ENCODE peak calls at places on chromosomes 13 and 19, in five cellular contexts. One of them, this sample, is unnamed.

GRCh38 chr13:112702983-112703379 is 13.1 kb downstream of the ATP11A start:
- DNase-seq in IMR-90: no peak
- DNase-seq in mesendoderm: no peak
- DNase-seq in PC-3: no peak
- DNase-seq in mesenchymal stem cell: peak; percentile 45
- DNase-seq in this sample: no peak

GRCh38 chr13:45943965-45944364 is 92.4 kb upstream of the SIAH3 start:
- DNase-seq in IMR-90: peak; percentile 48
- DNase-seq in mesendoderm: no peak
- DNase-seq in PC-3: no peak
- DNase-seq in mesenchymal stem cell: peak; percentile 9
- DNase-seq in this sample: no peak

GRCh38 chr13:71483733-71484132 is 383.3 kb downstream of the DACH1 start:
- DNase-seq in IMR-90: no peak
- DNase-seq in mesendoderm: no peak
- DNase-seq in PC-3: no peak
- DNase-seq in mesenchymal stem cell: no peak
- DNase-seq in this sample: no peak

GRCh38 chr13:39159393-39159792 is 121.1 kb downstream of the NHLRC3 start:
- DNase-seq in IMR-90: no peak
- DNase-seq in mesendoderm: no peak
- DNase-seq in PC-3: no peak
- DNase-seq in mesenchymal stem cell: no peak
- DNase-seq in this sample: no peak

GRCh38 chr19:35901055-35901644 is 810 bp upstream of the NFKBID start:
- DNase-seq in IMR-90: peak; percentile 51
- DNase-seq in mesendoderm: no peak
- DNase-seq in PC-3: peak; percentile 27
- DNase-seq in mesenchymal stem cell: peak; percentile 68
- DNase-seq in this sample: peak; percentile 86

GRCh38 chr19:10863107-10863700 is 8.1 kb upstream of the CARM1 start:
- DNase-seq in IMR-90: no peak
- DNase-seq in mesendoderm: no peak
- DNase-seq in PC-3: peak; percentile 32
- DNase-seq in mesenchymal stem cell: peak; percentile 84
- DNase-seq in this sample: peak; percentile 96

GRCh38 chr19:10286803-10287737 is at the start of gene ICAM4:
- DNase-seq in IMR-90: peak; percentile 29
- DNase-seq in mesendoderm: peak; percentile 68
- DNase-seq in PC-3: no peak
- DNase-seq in mesenchymal stem cell: peak; percentile 58
- DNase-seq in this sample: no peak

GRCh38 chr13:28494861-28495585 is at the start of gene FLT1:
- DNase-seq in IMR-90: peak; percentile 38
- DNase-seq in mesendoderm: peak; percentile 91
- DNase-seq in PC-3: no peak
- DNase-seq in mesenchymal stem cell: peak; percentile 61
- DNase-seq in this sample: peak; percentile 96

GRCh38 chr19:57434386-57435061 is 601 bp upstream of the ZNF749 start:
- DNase-seq in IMR-90: no peak
- DNase-seq in mesendoderm: peak; percentile 15
- DNase-seq in PC-3: no peak
- DNase-seq in mesenchymal stem cell: no peak
- DNase-seq in this sample: no peak

GRCh38 chr19:15418112-15418587 is 638 bp downstream of the AKAP8L start:
- DNase-seq in IMR-90: no peak
- DNase-seq in mesendoderm: peak; percentile 45
- DNase-seq in PC-3: peak; percentile 26
- DNase-seq in mesenchymal stem cell: no peak
- DNase-seq in this sample: peak; percentile 27

GRCh38 chr13:54660277-54660676 is 1631.7 kb downstream of the OLFM4 start:
- DNase-seq in IMR-90: no peak
- DNase-seq in mesendoderm: no peak
- DNase-seq in PC-3: no peak
- DNase-seq in mesenchymal stem cell: no peak
- DNase-seq in this sample: no peak

GRCh38 chr19:38685666-38686529 is 38.4 kb downstream of the ACTN4 start:
- DNase-seq in IMR-90: peak; percentile 73
- DNase-seq in mesendoderm: peak; percentile 85
- DNase-seq in PC-3: peak; percentile 63
- DNase-seq in mesenchymal stem cell: peak; percentile 87
- DNase-seq in this sample: peak; percentile 58

GRCh38 chr13:75145926-75146325 is 336.0 kb downstream of the TBC1D4 start:
- DNase-seq in IMR-90: no peak
- DNase-seq in mesendoderm: no peak
- DNase-seq in PC-3: no peak
- DNase-seq in mesenchymal stem cell: no peak
- DNase-seq in this sample: no peak

GRCh38 chr13:83752141-83752540 is 130.1 kb downstream of the SLITRK1 start:
- DNase-seq in IMR-90: peak; percentile 47
- DNase-seq in mesendoderm: peak; percentile 4
- DNase-seq in PC-3: peak; percentile 56
- DNase-seq in mesenchymal stem cell: peak; percentile 12
- DNase-seq in this sample: no peak

GRCh38 chr13:111626371-111627305 is 306.2 kb downstream of the TEX29 start:
- DNase-seq in IMR-90: no peak
- DNase-seq in mesendoderm: no peak
- DNase-seq in PC-3: no peak
- DNase-seq in mesenchymal stem cell: no peak
- DNase-seq in this sample: no peak

GRCh38 chr19:4744451-4745170 is 21.0 kb upstream of the DPP9 start:
- DNase-seq in IMR-90: peak; percentile 95
- DNase-seq in mesendoderm: no peak
- DNase-seq in PC-3: peak; percentile 88
- DNase-seq in mesenchymal stem cell: peak; percentile 76
- DNase-seq in this sample: peak; percentile 27

GRCh38 chr19:16449330-16449961 is 22.3 kb downstream of the EPS15L1 start:
- DNase-seq in IMR-90: peak; percentile 19
- DNase-seq in mesendoderm: no peak
- DNase-seq in PC-3: peak; percentile 6
- DNase-seq in mesenchymal stem cell: peak; percentile 29
- DNase-seq in this sample: peak; percentile 47

GRCh38 chr19:30479231-30479630 is 107.0 kb downstream of the ZNF536 start:
- DNase-seq in IMR-90: no peak
- DNase-seq in mesendoderm: no peak
- DNase-seq in PC-3: no peak
- DNase-seq in mesenchymal stem cell: no peak
- DNase-seq in this sample: peak; percentile 12

GRCh38 chr13:110546933-110547332 is 14.6 kb downstream of the RAB20 start:
- DNase-seq in IMR-90: peak; percentile 89
- DNase-seq in mesendoderm: no peak
- DNase-seq in PC-3: peak; percentile 94
- DNase-seq in mesenchymal stem cell: peak; percentile 90
- DNase-seq in this sample: peak; percentile 95

GRCh38 chr13:32045963-32046785 is 14.6 kb downstream of the FRY start:
- DNase-seq in IMR-90: peak; percentile 56
- DNase-seq in mesendoderm: peak; percentile 25
- DNase-seq in PC-3: no peak
- DNase-seq in mesenchymal stem cell: peak; percentile 69
- DNase-seq in this sample: peak; percentile 10

GRCh38 chr19:3671680-3672574 is 28.3 kb downstream of the PIP5K1C start:
- DNase-seq in IMR-90: peak; percentile 20
- DNase-seq in mesendoderm: no peak
- DNase-seq in PC-3: no peak
- DNase-seq in mesenchymal stem cell: peak; percentile 50
- DNase-seq in this sample: no peak

GRCh38 chr19:55013596-55013995 is 24.5 kb downstream of the GP6 start:
- DNase-seq in IMR-90: no peak
- DNase-seq in mesendoderm: no peak
- DNase-seq in PC-3: no peak
- DNase-seq in mesenchymal stem cell: no peak
- DNase-seq in this sample: no peak

GRCh38 chr19:435056-435706 is 25.7 kb downstream of the SHC2 start:
- DNase-seq in IMR-90: no peak
- DNase-seq in mesendoderm: no peak
- DNase-seq in PC-3: no peak
- DNase-seq in mesenchymal stem cell: no peak
- DNase-seq in this sample: no peak

GRCh38 chr13:23552661-23553060 is 17.6 kb upstream of the TNFRSF19 start:
- DNase-seq in IMR-90: no peak
- DNase-seq in mesendoderm: no peak
- DNase-seq in PC-3: no peak
- DNase-seq in mesenchymal stem cell: no peak
- DNase-seq in this sample: no peak

GRCh38 chr13:77863037-77863630 is 55.5 kb downstream of the EDNRB start:
- DNase-seq in IMR-90: no peak
- DNase-seq in mesendoderm: no peak
- DNase-seq in PC-3: no peak
- DNase-seq in mesenchymal stem cell: peak; percentile 18
- DNase-seq in this sample: no peak

GRCh38 chr13:95707035-95707434 is 30.1 kb downstream of the DNAJC3 start:
- DNase-seq in IMR-90: no peak
- DNase-seq in mesendoderm: no peak
- DNase-seq in PC-3: no peak
- DNase-seq in mesenchymal stem cell: no peak
- DNase-seq in this sample: no peak

GRCh38 chr13:97028441-97029299 is 34.4 kb upstream of the OXGR1 start:
- DNase-seq in IMR-90: peak; percentile 40
- DNase-seq in mesendoderm: peak; percentile 62
- DNase-seq in PC-3: peak; percentile 76
- DNase-seq in mesenchymal stem cell: peak; percentile 58
- DNase-seq in this sample: peak; percentile 96

GRCh38 chr13:98310485-98311199 is 133.6 kb upstream of the RNF113B start:
- DNase-seq in IMR-90: no peak
- DNase-seq in mesendoderm: no peak
- DNase-seq in PC-3: no peak
- DNase-seq in mesenchymal stem cell: no peak
- DNase-seq in this sample: no peak

GRCh38 chr13:74886496-74886895 is 595.5 kb downstream of the TBC1D4 start:
- DNase-seq in IMR-90: peak; percentile 2
- DNase-seq in mesendoderm: no peak
- DNase-seq in PC-3: peak; percentile 80
- DNase-seq in mesenchymal stem cell: peak; percentile 23
- DNase-seq in this sample: no peak

GRCh38 chr13:95858286-95859075 is 181.5 kb downstream of the DNAJC3 start:
- DNase-seq in IMR-90: peak; percentile 55
- DNase-seq in mesendoderm: peak; percentile 12
- DNase-seq in PC-3: peak; percentile 7
- DNase-seq in mesenchymal stem cell: no peak
- DNase-seq in this sample: no peak

GRCh38 chr13:78323848-78324247 is 279.5 kb downstream of the POU4F1 start:
- DNase-seq in IMR-90: no peak
- DNase-seq in mesendoderm: no peak
- DNase-seq in PC-3: peak; percentile 67
- DNase-seq in mesenchymal stem cell: no peak
- DNase-seq in this sample: no peak

GRCh38 chr13:53200498-53201453 is 172.2 kb downstream of the OLFM4 start:
- DNase-seq in IMR-90: peak; percentile 1
- DNase-seq in mesendoderm: peak; percentile 86
- DNase-seq in PC-3: no peak
- DNase-seq in mesenchymal stem cell: peak; percentile 8
- DNase-seq in this sample: peak; percentile 63

GRCh38 chr13:34201050-34201913 is 383.3 kb downstream of the RFC3 start:
- DNase-seq in IMR-90: peak; percentile 61
- DNase-seq in mesendoderm: no peak
- DNase-seq in PC-3: peak; percentile 83
- DNase-seq in mesenchymal stem cell: no peak
- DNase-seq in this sample: no peak
- H3K9ac ChIP-seq in IMR-90: no peak overlapping the region
- H3K9ac ChIP-seq in mesendoderm: no peak overlapping the region
- H3K9ac ChIP-seq in PC-3: peak overlapping the region; percentile 35
- H3K9ac ChIP-seq in mesenchymal stem cell: peak overlapping the region; percentile 27
- H3K9ac ChIP-seq in this sample: no peak overlapping the region

GRCh38 chr19:13031917-13032623 is 36.8 kb downstream of the NFIX start:
- DNase-seq in IMR-90: peak; percentile 58
- DNase-seq in mesendoderm: no peak
- DNase-seq in PC-3: peak; percentile 72
- DNase-seq in mesenchymal stem cell: no peak
- DNase-seq in this sample: no peak
- H3K4me3 ChIP-seq in IMR-90: no peak overlapping the region
- H3K4me3 ChIP-seq in mesendoderm: no peak overlapping the region
- H3K4me3 ChIP-seq in PC-3: peak overlapping the region; percentile 27
- H3K4me3 ChIP-seq in mesenchymal stem cell: peak overlapping the region; percentile 54
- H3K4me3 ChIP-seq in this sample: no peak overlapping the region

GRCh38 chr13:113742445-113743120 is 16.4 kb upstream of the TMEM255B start:
- DNase-seq in IMR-90: no peak
- DNase-seq in mesendoderm: no peak
- DNase-seq in PC-3: peak; percentile 7
- DNase-seq in mesenchymal stem cell: no peak
- DNase-seq in this sample: no peak
- H3K4me2 ChIP-seq in IMR-90: no peak overlapping the region
- H3K4me2 ChIP-seq in mesendoderm: no peak overlapping the region
- H3K4me2 ChIP-seq in PC-3: peak overlapping the region; percentile 71
- H3K4me2 ChIP-seq in mesenchymal stem cell: no peak overlapping the region
- H3K4me2 ChIP-seq in this sample: no peak overlapping the region

DNA sequence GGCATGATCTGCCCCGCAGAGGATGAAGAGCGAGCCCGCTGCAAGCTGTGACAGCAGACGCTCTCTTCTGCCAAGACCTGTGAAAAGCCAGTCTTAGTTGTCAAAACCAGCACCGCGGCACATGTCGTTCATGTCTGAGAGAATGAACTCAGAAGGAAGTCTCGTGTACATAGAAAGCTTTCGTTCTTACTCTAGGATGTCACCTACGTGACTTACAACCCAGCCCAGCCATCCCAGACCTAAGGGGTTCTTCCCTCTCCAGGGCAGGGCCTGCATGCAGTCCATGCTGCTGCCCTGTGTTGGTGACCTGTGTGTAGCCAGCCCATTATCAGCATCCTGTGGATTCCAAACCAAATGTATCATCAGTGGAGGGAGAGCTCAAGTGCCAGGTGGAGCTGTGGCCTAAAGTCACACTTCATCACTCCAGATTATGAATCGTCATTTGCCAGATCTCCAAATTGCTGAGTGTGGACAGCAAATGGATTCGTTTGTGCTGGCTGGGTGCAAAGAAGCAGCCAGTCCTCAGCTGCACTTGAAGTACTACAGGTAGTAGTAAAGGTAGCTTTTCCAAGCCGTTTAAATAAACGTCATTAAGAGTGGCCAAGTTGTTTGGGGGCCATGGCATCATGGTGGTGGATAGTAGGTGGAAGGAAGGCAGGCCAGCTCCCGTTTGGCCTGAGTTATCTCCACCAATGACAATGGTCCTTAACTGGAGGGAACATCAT is 73.9 kb upstream of the GPR183 start:
- DNase-seq in IMR-90: peak; percentile 7
- DNase-seq in mesendoderm: no peak
- DNase-seq in PC-3: no peak
- DNase-seq in mesenchymal stem cell: no peak
- DNase-seq in this sample: no peak
- H3K9ac ChIP-seq in IMR-90: no peak overlapping the region
- H3K9ac ChIP-seq in mesendoderm: no peak overlapping the region
- H3K9ac ChIP-seq in PC-3: no peak overlapping the region
- H3K9ac ChIP-seq in mesenchymal stem cell: no peak overlapping the region
- H3K9ac ChIP-seq in this sample: no peak overlapping the region

This sample was measured in trophoblast cell.